ENCODE peak calls at places on chromosomes 12 and 14, in ten cellular contexts. G is NT2/D1; F is endodermal cell; C is tibial artery; S is skeletal muscle cell; B is esophagus squamous epithelium; A is GM23248; L is CD8-positive, alpha-beta T cell; Z is Peyer's patch; D is GM12865. R is an unnamed sample.

GRCh38 chr14:39342768-39343167 is 89.5 kb downstream of the FBXO33 start:
- DNase-seq in G (no peak), F (no peak), C (no peak), S (no peak), B (no peak), A (no peak), L (no peak), Z (no peak), D (no peak), R (no peak)

GRCh38 chr12:3319723-3320492 is 171.1 kb upstream of the PRMT8 start:
- DNase-seq in G (no peak), F (peak), C (no peak), S (no peak), B (no peak), A (peak), L (no peak), Z (no peak), D (peak), R (no peak)

GRCh38 chr12:123813349-123813748 is 51.2 kb downstream of the DNAH10 start:
- DNase-seq in G (no peak), F (no peak), C (no peak), S (peak), B (no peak), A (peak), L (no peak), Z (no peak), D (no peak), R (peak)

GRCh38 chr14:78595797-78596196 is 425.6 kb downstream of the NRXN3 start:
- DNase-seq in G (peak), F (peak), C (no peak), S (no peak), B (no peak), A (peak), L (no peak), Z (no peak), D (peak), R (no peak)

GRCh38 chr12:47561746-47562145 is 144.1 kb downstream of the RPAP3 start:
- DNase-seq in G (no peak), F (no peak), C (no peak), S (no peak), B (no peak), A (no peak), L (no peak), Z (no peak), D (no peak), R (peak)

GRCh38 chr14:33198684-33199083 is 260.0 kb downstream of the NPAS3 start:
- DNase-seq in G (no peak), F (no peak), C (no peak), S (no peak), B (no peak), A (no peak), L (no peak), Z (no peak), D (no peak), R (no peak)

GRCh38 chr12:60630796-60631195 is 1035.0 kb downstream of the SLC16A7 start:
- DNase-seq in G (no peak), F (no peak), C (no peak), S (no peak), B (no peak), A (no peak), L (no peak), Z (no peak), D (no peak), R (peak)

GRCh38 chr12:40646456-40646855 is 45.8 kb upstream of the CNTN1 start:
- DNase-seq in G (no peak), F (no peak), C (no peak), S (no peak), B (no peak), A (no peak), L (no peak), Z (no peak), D (no peak), R (no peak)

GRCh38 chr12:123065666-123066457 is 85.0 kb downstream of the PITPNM2 start:
- DNase-seq in G (no peak), F (no peak), C (no peak), S (no peak), B (no peak), A (no peak), L (no peak), Z (no peak), D (no peak), R (no peak)

GRCh38 chr12:31021181-31021580 is 52.5 kb upstream of the DDX11 start:
- DNase-seq in G (no peak), F (peak), C (no peak), S (no peak), B (no peak), A (no peak), L (no peak), Z (no peak), D (no peak), R (no peak)

GRCh38 chr12:44000309-44000952 is 164.6 kb downstream of the TMEM117 start:
- DNase-seq in G (peak), F (peak), C (no peak), S (no peak), B (no peak), A (peak), L (peak), Z (peak), D (peak), R (peak)

GRCh38 chr12:124916370-124917134 is 2.1 kb upstream of the UBC start:
- DNase-seq in G (no peak), F (peak), C (peak), S (peak), B (no peak), A (peak), L (no peak), Z (peak), D (peak), R (peak)

GRCh38 chr12:26374934-26375333 is 179.6 kb downstream of the SSPN start:
- DNase-seq in G (no peak), F (no peak), C (no peak), S (peak), B (no peak), A (no peak), L (no peak), Z (no peak), D (no peak), R (no peak)

GRCh38 chr12:25421651-25422150 is 131.4 kb downstream of the LMNTD1 start:
- DNase-seq in G (no peak), F (no peak), C (no peak), S (no peak), B (no peak), A (peak), L (no peak), Z (no peak), D (no peak), R (peak)

GRCh38 chr12:95805864-95806669 is 15.5 kb upstream of the NTN4 start:
- DNase-seq in G (no peak), F (no peak), C (peak), S (peak), B (no peak), A (peak), L (peak), Z (no peak), D (no peak), R (peak)

DNA sequence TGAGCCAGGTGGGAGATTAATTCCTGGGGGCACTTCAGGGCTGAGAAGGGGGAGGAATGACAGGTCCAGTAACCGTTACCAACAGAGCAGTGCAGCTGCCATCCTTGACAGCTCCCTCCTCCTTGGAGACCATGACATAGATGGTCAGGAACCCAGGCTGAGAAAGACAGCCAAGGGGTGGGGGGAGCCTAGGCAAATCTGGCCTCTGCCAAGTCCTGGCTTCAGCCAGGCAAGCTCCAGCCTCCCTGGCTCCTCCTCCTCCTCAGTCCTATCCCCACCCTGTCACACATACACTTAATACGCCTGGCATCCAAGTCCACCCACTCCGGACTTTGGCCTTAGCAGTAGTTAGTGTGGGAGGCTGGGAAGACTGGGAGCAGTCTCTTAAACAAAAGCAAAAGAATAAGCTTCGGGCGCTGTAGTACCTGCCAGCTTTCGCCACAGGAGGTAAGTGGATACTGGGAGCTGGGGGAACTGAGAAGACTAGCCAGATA is at the start of gene RDH5:
- DNase-seq in G (no peak), F (no peak), C (peak), S (peak), B (no peak), A (peak), L (no peak), Z (peak), D (no peak), R (peak)
- H3K4me3 ChIP-seq in G (no peak), F (no peak), C (peak), S (peak), B (no peak), A (peak), L (no peak), Z (peak), D (no peak), R (no peak)

DNA sequence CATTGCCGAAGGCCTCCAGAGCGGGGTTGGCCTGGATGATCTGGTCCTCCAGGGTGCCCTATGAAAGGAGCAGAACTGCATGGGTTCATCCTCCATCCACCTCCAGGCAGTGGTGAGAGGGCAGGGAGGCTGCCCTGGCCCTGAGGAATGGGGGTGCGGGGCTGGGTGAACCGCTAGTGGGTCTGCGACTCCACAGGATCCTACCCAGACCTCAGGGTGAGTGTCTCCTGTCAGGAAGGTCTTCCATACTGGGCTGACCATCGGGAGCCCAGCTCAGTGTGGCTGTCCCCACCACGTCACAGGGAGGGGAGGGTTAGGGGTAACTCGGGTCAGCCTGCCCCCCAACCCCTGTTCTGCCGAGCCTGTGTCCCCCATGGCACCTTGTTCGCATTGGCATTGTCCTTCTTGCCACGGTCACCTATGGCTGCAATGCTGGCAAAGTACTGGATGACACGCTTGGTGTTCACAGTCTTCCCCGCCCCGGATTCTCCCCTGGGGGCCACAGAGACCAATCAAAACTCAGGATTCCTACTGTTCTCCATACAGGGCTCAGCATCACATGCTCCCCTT is 3.7 kb downstream of the MYH6 start:
- DNase-seq in G (no peak), F (no peak), C (no peak), S (no peak), B (no peak), A (no peak), L (no peak), Z (no peak), D (no peak), R (no peak)
- H3K4me3 ChIP-seq in G (no peak), F (no peak), C (no peak), S (no peak), B (no peak), A (no peak), L (no peak), Z (no peak), D (no peak), R (no peak)

DNA sequence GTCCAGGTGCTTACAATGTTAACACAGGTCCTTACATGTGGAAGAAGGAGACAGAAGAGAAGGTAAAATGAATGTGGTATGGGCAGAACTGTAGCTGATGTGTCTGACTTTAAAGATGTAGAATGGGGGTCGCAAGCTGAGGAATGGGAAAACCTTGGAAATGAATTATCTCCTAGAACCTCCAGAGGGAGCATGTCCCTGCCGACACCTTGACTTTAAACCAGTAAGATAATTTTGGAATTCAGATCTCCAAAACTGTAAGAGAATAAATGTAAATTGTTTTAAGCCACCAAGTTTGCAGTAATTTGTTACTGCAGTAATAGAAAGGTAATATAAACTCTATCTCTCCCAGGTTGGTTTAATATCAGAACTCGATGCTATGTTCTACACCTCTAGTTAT is 80.1 kb upstream of the ALG10 start:
- DNase-seq in G (peak), F (no peak), C (no peak), S (no peak), B (no peak), A (no peak), L (no peak), Z (no peak), D (no peak), R (peak)
- H3K4me3 ChIP-seq in G (no peak), F (no peak), C (no peak), S (no peak), B (no peak), A (no peak), L (no peak), Z (no peak), D (no peak), R (no peak)

DNA sequence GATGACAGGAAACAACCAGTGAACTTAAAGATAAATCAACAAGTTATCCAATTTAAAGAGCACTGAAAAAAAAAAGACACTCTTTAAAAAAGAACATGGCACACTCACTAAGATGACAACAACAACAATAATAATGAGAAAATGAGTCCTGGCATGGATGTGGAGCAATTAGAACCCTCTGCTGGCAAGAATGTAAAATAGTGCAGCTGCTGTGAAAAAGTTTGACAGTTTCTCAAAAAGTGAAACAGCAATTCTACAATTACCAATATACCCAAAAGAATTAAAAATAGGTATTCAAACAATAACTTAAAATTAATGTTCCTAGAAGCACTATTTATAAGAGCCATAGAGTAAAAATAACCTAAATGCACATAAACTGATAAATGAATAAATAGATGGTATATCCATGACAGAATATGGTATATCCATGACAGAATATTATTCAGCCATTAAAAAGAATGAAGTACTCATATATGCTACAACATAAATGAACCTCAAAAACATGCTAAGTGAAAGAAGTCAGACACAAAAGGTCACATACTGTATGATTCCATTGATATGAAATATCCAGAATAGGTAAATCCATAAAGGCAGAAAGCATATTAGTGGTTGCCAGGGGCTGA is 49.1 kb upstream of the GPHB5 start:
- DNase-seq in G (no peak), F (no peak), C (no peak), S (no peak), B (no peak), A (no peak), L (no peak), Z (no peak), D (no peak), R (no peak)
- H3K4me3 ChIP-seq in G (no peak), F (peak), C (no peak), S (no peak), B (no peak), A (no peak), L (no peak), Z (no peak), D (no peak), R (no peak)

GRCh38 chr14:73236752-73237218 is 521 bp upstream of the PAPLN start:
- DNase-seq in G (no peak), F (no peak), C (no peak), S (no peak), B (no peak), A (no peak), L (no peak), Z (no peak), D (no peak), R (no peak)

GRCh38 chr14:73238941-73239340 is 1.6 kb downstream of the PAPLN start:
- DNase-seq in G (no peak), F (no peak), C (peak), S (no peak), B (no peak), A (no peak), L (no peak), Z (no peak), D (no peak), R (no peak)

GRCh38 chr14:73237219-73237785 is at the start of gene PAPLN:
- DNase-seq in G (no peak), F (peak), C (peak), S (no peak), B (no peak), A (peak), L (no peak), Z (peak), D (no peak), R (no peak)

GRCh38 chr14:73238262-73238852 is 1.1 kb downstream of the PAPLN start:
- DNase-seq in G (no peak), F (no peak), C (peak), S (peak), B (no peak), A (peak), L (no peak), Z (no peak), D (no peak), R (peak)

GRCh38 chr14:73237786-73238261 is 518 bp downstream of the PAPLN start:
- DNase-seq in G (no peak), F (peak), C (peak), S (no peak), B (no peak), A (peak), L (no peak), Z (no peak), D (no peak), R (no peak)
- H3K4me3 ChIP-seq in G (peak), F (peak), C (peak), S (peak), B (peak), A (peak), L (no peak), Z (peak), D (peak), R (peak)

R was measured in bronchial epithelial cell.